ENCODE peak calls at places on chromosomes 3 and 15, in nine cellular contexts. One of them, this sample, is unnamed.

GRCh38 chr3:142315083-142315482 is 89.7 kb upstream of the GK5 start:
- DNase-seq in activated gamma-delta T cell treated with Interleukin-2 at 50 U/mL for 16 hours: no peak
- DNase-seq in stimulated activated CD8-positive, alpha-beta memory T cell treated with anti-CD3 and anti-CD28 coated beads, Interleukin-15, amount 100 ng/mL, for 24 hours: no peak
- DNase-seq in AG08395: peak; percentile 60
- DNase-seq in HCEC 1CT: peak; percentile 73
- DNase-seq in globus pallidus: no peak
- DNase-seq in posterior cingulate gyrus: no peak
- DNase-seq in hepatocyte: no peak
- DNase-seq in endothelial cell: no peak
- DNase-seq in this sample: peak; percentile 79

GRCh38 chr15:50873935-50874353 is 34.5 kb upstream of the AP4E1 start:
- DNase-seq in activated gamma-delta T cell treated with Interleukin-2 at 50 U/mL for 16 hours: no peak
- DNase-seq in stimulated activated CD8-positive, alpha-beta memory T cell treated with anti-CD3 and anti-CD28 coated beads, Interleukin-15, amount 100 ng/mL, for 24 hours: no peak
- DNase-seq in AG08395: no peak
- DNase-seq in HCEC 1CT: no peak
- DNase-seq in globus pallidus: no peak
- DNase-seq in posterior cingulate gyrus: no peak
- DNase-seq in hepatocyte: no peak
- DNase-seq in endothelial cell: no peak
- DNase-seq in this sample: no peak

GRCh38 chr3:13241621-13242363 is 168.6 kb upstream of the IQSEC1 start:
- DNase-seq in activated gamma-delta T cell treated with Interleukin-2 at 50 U/mL for 16 hours: no peak
- DNase-seq in stimulated activated CD8-positive, alpha-beta memory T cell treated with anti-CD3 and anti-CD28 coated beads, Interleukin-15, amount 100 ng/mL, for 24 hours: no peak
- DNase-seq in AG08395: no peak
- DNase-seq in HCEC 1CT: no peak
- DNase-seq in globus pallidus: no peak
- DNase-seq in posterior cingulate gyrus: no peak
- DNase-seq in hepatocyte: no peak
- DNase-seq in endothelial cell: no peak
- DNase-seq in this sample: no peak

GRCh38 chr3:89955141-89955540 is 847.7 kb downstream of the EPHA3 start:
- DNase-seq in activated gamma-delta T cell treated with Interleukin-2 at 50 U/mL for 16 hours: no peak
- DNase-seq in stimulated activated CD8-positive, alpha-beta memory T cell treated with anti-CD3 and anti-CD28 coated beads, Interleukin-15, amount 100 ng/mL, for 24 hours: no peak
- DNase-seq in AG08395: no peak
- DNase-seq in HCEC 1CT: no peak
- DNase-seq in globus pallidus: no peak
- DNase-seq in posterior cingulate gyrus: no peak
- DNase-seq in hepatocyte: no peak
- DNase-seq in endothelial cell: no peak
- DNase-seq in this sample: no peak

GRCh38 chr3:196063456-196063855 is 18.4 kb downstream of the TFRC start:
- DNase-seq in activated gamma-delta T cell treated with Interleukin-2 at 50 U/mL for 16 hours: no peak
- DNase-seq in stimulated activated CD8-positive, alpha-beta memory T cell treated with anti-CD3 and anti-CD28 coated beads, Interleukin-15, amount 100 ng/mL, for 24 hours: no peak
- DNase-seq in AG08395: no peak
- DNase-seq in HCEC 1CT: peak; percentile 58
- DNase-seq in globus pallidus: no peak
- DNase-seq in posterior cingulate gyrus: no peak
- DNase-seq in hepatocyte: no peak
- DNase-seq in endothelial cell: no peak
- DNase-seq in this sample: no peak

GRCh38 chr15:78737187-78737820 is 74.0 kb downstream of the ADAMTS7 start:
- DNase-seq in activated gamma-delta T cell treated with Interleukin-2 at 50 U/mL for 16 hours: no peak
- DNase-seq in stimulated activated CD8-positive, alpha-beta memory T cell treated with anti-CD3 and anti-CD28 coated beads, Interleukin-15, amount 100 ng/mL, for 24 hours: no peak
- DNase-seq in AG08395: no peak
- DNase-seq in HCEC 1CT: no peak
- DNase-seq in globus pallidus: no peak
- DNase-seq in posterior cingulate gyrus: no peak
- DNase-seq in hepatocyte: no peak
- DNase-seq in endothelial cell: no peak
- DNase-seq in this sample: no peak

GRCh38 chr3:17552351-17552750 is 190.1 kb downstream of the TBC1D5 start:
- DNase-seq in activated gamma-delta T cell treated with Interleukin-2 at 50 U/mL for 16 hours: no peak
- DNase-seq in stimulated activated CD8-positive, alpha-beta memory T cell treated with anti-CD3 and anti-CD28 coated beads, Interleukin-15, amount 100 ng/mL, for 24 hours: no peak
- DNase-seq in AG08395: no peak
- DNase-seq in HCEC 1CT: no peak
- DNase-seq in globus pallidus: no peak
- DNase-seq in posterior cingulate gyrus: no peak
- DNase-seq in hepatocyte: no peak
- DNase-seq in endothelial cell: no peak
- DNase-seq in this sample: no peak

GRCh38 chr3:11764931-11765363 is 81.7 kb downstream of the TAMM41 start:
- DNase-seq in activated gamma-delta T cell treated with Interleukin-2 at 50 U/mL for 16 hours: no peak
- DNase-seq in stimulated activated CD8-positive, alpha-beta memory T cell treated with anti-CD3 and anti-CD28 coated beads, Interleukin-15, amount 100 ng/mL, for 24 hours: no peak
- DNase-seq in AG08395: peak; percentile 45
- DNase-seq in HCEC 1CT: peak; percentile 74
- DNase-seq in globus pallidus: peak; percentile 9
- DNase-seq in posterior cingulate gyrus: no peak
- DNase-seq in hepatocyte: no peak
- DNase-seq in endothelial cell: no peak
- DNase-seq in this sample: peak; percentile 99

GRCh38 chr3:193744048-193744821 is 151.2 kb downstream of the OPA1 start:
- DNase-seq in activated gamma-delta T cell treated with Interleukin-2 at 50 U/mL for 16 hours: no peak
- DNase-seq in stimulated activated CD8-positive, alpha-beta memory T cell treated with anti-CD3 and anti-CD28 coated beads, Interleukin-15, amount 100 ng/mL, for 24 hours: no peak
- DNase-seq in AG08395: no peak
- DNase-seq in HCEC 1CT: no peak
- DNase-seq in globus pallidus: no peak
- DNase-seq in posterior cingulate gyrus: no peak
- DNase-seq in hepatocyte: peak; percentile 92
- DNase-seq in endothelial cell: no peak
- DNase-seq in this sample: no peak

This sample was measured in HT1080.